ENCODE peak calls at places on chromosomes 7 and 10, in four cellular contexts. X, P, Y and M are unnamed samples.

GRCh38 chr7:157253850-157254249 is 83.0 kb upstream of the DNAJB6 start:
- DNase-seq in X (no peak), Y (no peak), P (peak; percentile 39), M (no peak)

GRCh38 chr10:17867056-17867455 is 57.9 kb downstream of the MRC1 start:
- DNase-seq in P (no peak), Y (no peak), X (no peak), M (no peak)

GRCh38 chr10:76341740-76342139 is 910.3 kb downstream of the LRMDA start:
- DNase-seq in X (no peak), Y (no peak), P (no peak), M (no peak)

GRCh38 chr10:18261063-18261462 is 120.8 kb downstream of the CACNB2 start:
- DNase-seq in X (no peak), Y (no peak), P (no peak), M (no peak)

GRCh38 chr10:95375418-95375817 is 84.6 kb upstream of the PDLIM1 start:
- DNase-seq in P (no peak), Y (no peak), X (no peak), M (no peak)

GRCh38 chr10:79488303-79488702 is 24.0 kb upstream of the EIF5AL1 start:
- DNase-seq in P (no peak), X (no peak), Y (peak; percentile 86), M (no peak)

GRCh38 chr10:43415544-43415943 is 6.6 kb upstream of the HNRNPF start:
- DNase-seq in P (no peak), X (no peak), Y (no peak), M (no peak)

GRCh38 chr10:50470798-50471582 is 152.8 kb downstream of the SGMS1 start:
- DNase-seq in X (no peak), P (no peak), Y (no peak), M (no peak)

GRCh38 chr7:1620835-1621234 is 49.2 kb upstream of the ELFN1 start:
- DNase-seq in P (no peak), X (no peak), Y (no peak), M (no peak)

GRCh38 chr10:132248455-132249231 is 59.1 kb downstream of the STK32C start:
- DNase-seq in X (peak; percentile 90), Y (no peak), P (peak; percentile 67), M (peak; percentile 99)

GRCh38 chr7:49783446-49783845 is 10.0 kb downstream of the VWC2 start:
- DNase-seq in P (no peak), X (no peak), Y (peak; percentile 37), M (no peak)

GRCh38 chr10:79111427-79111826 is 42.7 kb downstream of the ZMIZ1 start:
- DNase-seq in P (no peak), Y (no peak), X (no peak), M (no peak)

GRCh38 chr7:94698275-94698674 is 42.3 kb upstream of the SGCE start:
- DNase-seq in P (no peak), Y (no peak), X (no peak), M (no peak)

GRCh38 chr7:78993341-78993740 is 460.1 kb downstream of the MAGI2 start:
- DNase-seq in X (no peak), P (no peak), Y (no peak), M (no peak)

GRCh38 chr10:11757452-11757819 is 15.3 kb downstream of the ECHDC3 start:
- DNase-seq in X (peak; percentile 43), Y (peak; percentile 78), P (no peak), M (peak; percentile 30)

GRCh38 chr7:87318741-87319140 is 26.7 kb upstream of the CROT start:
- DNase-seq in X (no peak), P (no peak), Y (no peak), M (no peak)

GRCh38 chr10:95728535-95728934 is 27.4 kb upstream of the ENTPD1 start:
- DNase-seq in P (no peak), X (no peak), Y (no peak), M (no peak)